ENCODE peak calls at places on chromosomes 11 and 22, in four cellular contexts. One of them, this sample, is unnamed.

GRCh38 chr11:33742249-33742851 is 6.1 kb upstream of the CD59 start:
- DNase-seq in H1: no peak
- DNase-seq in neuronal stem cell: no peak
- DNase-seq in H9: no peak
- DNase-seq in this sample: peak

GRCh38 chr22:39617761-39618757 is 47.5 kb downstream of the CACNA1I start:
- DNase-seq in H1: no peak
- DNase-seq in neuronal stem cell: no peak
- DNase-seq in H9: no peak
- DNase-seq in this sample: no peak

GRCh38 chr22:18078329-18079041 is 695 bp downstream of the PEX26 start:
- DNase-seq in H1: no peak
- DNase-seq in neuronal stem cell: no peak
- DNase-seq in H9: peak
- DNase-seq in this sample: peak

GRCh38 chr11:17371614-17372013 is 16.8 kb downstream of the KCNJ11 start:
- DNase-seq in H1: no peak
- DNase-seq in neuronal stem cell: no peak
- DNase-seq in H9: no peak
- DNase-seq in this sample: peak

GRCh38 chr22:24093855-24094254 is 82.8 kb downstream of the CABIN1 start:
- DNase-seq in H1: no peak
- DNase-seq in neuronal stem cell: no peak
- DNase-seq in H9: no peak
- DNase-seq in this sample: no peak

GRCh38 chr22:44133161-44133560 is 47.6 kb upstream of the PARVG start:
- DNase-seq in H1: no peak
- DNase-seq in neuronal stem cell: no peak
- DNase-seq in H9: no peak
- DNase-seq in this sample: no peak

GRCh38 chr22:46287873-46288751 is 8.6 kb upstream of the GTSE1 start:
- DNase-seq in H1: no peak
- DNase-seq in neuronal stem cell: no peak
- DNase-seq in H9: no peak
- DNase-seq in this sample: no peak

GRCh38 chr11:65182258-65183170 is 786 bp downstream of the CAPN1 start:
- DNase-seq in H1: no peak
- DNase-seq in neuronal stem cell: no peak
- DNase-seq in H9: peak
- DNase-seq in this sample: peak

GRCh38 chr11:120714448-120714847 is 202.9 kb downstream of the GRIK4 start:
- DNase-seq in H1: no peak
- DNase-seq in neuronal stem cell: no peak
- DNase-seq in H9: no peak
- DNase-seq in this sample: peak

GRCh38 chr11:78419327-78419726 is 1.7 kb upstream of the GAB2 start:
- DNase-seq in H1: no peak
- DNase-seq in neuronal stem cell: no peak
- DNase-seq in H9: no peak
- DNase-seq in this sample: peak

GRCh38 chr22:33034753-33035152 is 23.4 kb downstream of the SYN3 start:
- DNase-seq in H1: no peak
- DNase-seq in neuronal stem cell: no peak
- DNase-seq in H9: peak
- DNase-seq in this sample: no peak

GRCh38 chr11:69369945-69370344 is 76.0 kb downstream of the MYEOV start:
- DNase-seq in H1: no peak
- DNase-seq in neuronal stem cell: no peak
- DNase-seq in H9: no peak
- DNase-seq in this sample: no peak

GRCh38 chr11:119101367-119101758 is 290 bp downstream of the DPAGT1 start:
- DNase-seq in H1: no peak
- DNase-seq in neuronal stem cell: no peak
- DNase-seq in H9: peak
- DNase-seq in this sample: no peak

GRCh38 chr11:119101759-119102423 is at the start of gene DPAGT1:
- DNase-seq in H1: peak
- DNase-seq in neuronal stem cell: peak
- DNase-seq in H9: peak
- DNase-seq in this sample: peak

GRCh38 chr11:119099707-119100106 is 1.9 kb downstream of the DPAGT1 start:
- DNase-seq in H1: no peak
- DNase-seq in neuronal stem cell: no peak
- DNase-seq in H9: no peak
- DNase-seq in this sample: no peak

GRCh38 chr11:119100960-119101349 is 698 bp downstream of the DPAGT1 start:
- DNase-seq in H1: no peak
- DNase-seq in neuronal stem cell: no peak
- DNase-seq in H9: no peak
- DNase-seq in this sample: no peak

GRCh38 chr11:119100246-119100959 is 1.2 kb downstream of the DPAGT1 start:
- DNase-seq in H1: no peak
- DNase-seq in neuronal stem cell: no peak
- DNase-seq in H9: no peak
- DNase-seq in this sample: peak
- H3K4ac ChIP-seq in H1: peak
- H3K4ac ChIP-seq in neuronal stem cell: no peak
- H3K4ac ChIP-seq in H9: no peak
- H3K4ac ChIP-seq in this sample: peak

DNA sequence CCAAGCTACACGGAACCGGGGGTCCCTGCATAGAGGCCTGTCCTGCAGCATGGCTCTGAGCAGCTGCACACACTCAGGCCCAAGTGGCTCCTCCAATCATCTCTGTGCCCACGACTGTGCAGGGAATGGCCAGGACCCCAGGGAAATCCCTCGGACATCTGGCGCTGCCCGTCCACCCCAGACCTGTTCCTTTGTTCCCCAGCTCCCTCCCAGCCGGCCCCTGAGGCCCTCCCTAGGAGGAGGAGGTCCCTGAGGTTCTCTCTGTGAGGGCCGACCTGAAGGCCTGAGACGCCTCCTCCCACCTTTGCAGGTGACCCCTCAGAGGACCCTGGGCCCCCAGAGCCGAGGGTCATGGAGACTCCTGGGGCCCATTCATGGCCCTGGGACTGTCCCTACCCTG is 1.1 kb downstream of the MLC1 start:
- DNase-seq in H1: no peak
- DNase-seq in neuronal stem cell: no peak
- DNase-seq in H9: no peak
- DNase-seq in this sample: no peak
- H2BK12ac ChIP-seq in H1: peak
- H2BK12ac ChIP-seq in neuronal stem cell: peak
- H2BK12ac ChIP-seq in H9: no peak
- H2BK12ac ChIP-seq in this sample: no peak

GRCh38 chr11:114442559-114442958 is 3.3 kb downstream of the REXO2 start:
- DNase-seq in H1: no peak
- DNase-seq in neuronal stem cell: no peak
- DNase-seq in H9: no peak
- DNase-seq in this sample: no peak

GRCh38 chr11:114448749-114449484 is 9.7 kb downstream of the REXO2 start:
- DNase-seq in H1: no peak
- DNase-seq in neuronal stem cell: no peak
- DNase-seq in H9: no peak
- DNase-seq in this sample: peak

GRCh38 chr11:114441921-114442320 is 2.7 kb downstream of the REXO2 start:
- DNase-seq in H1: no peak
- DNase-seq in neuronal stem cell: no peak
- DNase-seq in H9: no peak
- DNase-seq in this sample: no peak

GRCh38 chr11:114447892-114448291 is 8.6 kb downstream of the REXO2 start:
- DNase-seq in H1: no peak
- DNase-seq in neuronal stem cell: no peak
- DNase-seq in H9: no peak
- DNase-seq in this sample: peak

DNA sequence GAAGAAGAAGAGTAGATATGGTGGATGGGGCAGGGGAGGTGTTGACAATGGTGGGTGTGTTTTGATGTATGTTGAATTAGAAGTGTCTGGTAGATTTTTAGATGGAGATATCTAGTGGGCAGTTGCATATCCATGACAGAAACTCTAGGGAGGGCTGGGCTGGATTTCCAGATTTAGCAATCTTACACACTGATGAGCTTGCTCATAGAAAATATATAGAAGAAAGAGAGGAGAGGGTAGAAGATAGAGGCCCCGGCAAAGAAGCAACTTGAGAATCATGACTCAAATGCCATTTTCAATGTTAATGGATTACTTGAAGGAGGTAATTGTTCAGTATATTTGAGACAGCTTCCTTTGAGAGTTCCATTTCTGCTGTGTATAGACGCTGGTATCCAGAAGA is 8.2 kb downstream of the REXO2 start:
- DNase-seq in H1: no peak
- DNase-seq in neuronal stem cell: no peak
- DNase-seq in H9: no peak
- DNase-seq in this sample: no peak
- H2BK15ac ChIP-seq in H1: no peak
- H2BK15ac ChIP-seq in neuronal stem cell: no peak
- H2BK15ac ChIP-seq in H9: no peak
- H2BK15ac ChIP-seq in this sample: no peak

DNA sequence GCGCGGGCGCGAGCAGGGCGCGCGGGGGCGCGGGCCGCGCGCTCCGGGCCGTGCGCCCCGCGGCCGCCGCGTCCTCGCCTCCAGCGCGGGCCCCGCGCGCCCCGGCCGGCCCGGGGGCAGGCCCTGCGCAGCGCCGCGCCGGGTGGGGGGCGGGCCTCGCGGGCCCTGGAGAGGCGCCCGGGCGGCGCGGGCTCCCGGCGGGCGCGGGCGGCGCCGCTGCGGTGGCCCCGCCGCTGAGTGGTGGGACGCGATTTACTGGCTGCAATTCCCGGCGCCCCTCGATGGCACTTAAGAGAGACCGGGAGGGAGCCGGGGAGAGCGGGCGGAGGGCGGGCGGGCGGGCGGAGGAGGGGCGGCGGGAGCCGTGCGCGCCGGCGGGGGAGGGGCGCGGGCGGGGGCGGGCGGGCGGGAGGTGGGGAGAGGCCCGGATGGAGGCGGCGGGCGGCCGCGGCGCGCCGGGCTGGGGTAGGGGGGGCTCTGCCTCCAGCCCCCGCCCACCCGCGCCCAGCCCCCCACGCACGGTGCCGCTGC is 73.2 kb upstream of the TCF20 start:
- DNase-seq in H1: no peak
- DNase-seq in neuronal stem cell: no peak
- DNase-seq in H9: no peak
- DNase-seq in this sample: no peak
- H3K4ac ChIP-seq in H1: no peak
- H3K4ac ChIP-seq in neuronal stem cell: no peak
- H3K4ac ChIP-seq in H9: no peak
- H3K4ac ChIP-seq in this sample: no peak

DNA sequence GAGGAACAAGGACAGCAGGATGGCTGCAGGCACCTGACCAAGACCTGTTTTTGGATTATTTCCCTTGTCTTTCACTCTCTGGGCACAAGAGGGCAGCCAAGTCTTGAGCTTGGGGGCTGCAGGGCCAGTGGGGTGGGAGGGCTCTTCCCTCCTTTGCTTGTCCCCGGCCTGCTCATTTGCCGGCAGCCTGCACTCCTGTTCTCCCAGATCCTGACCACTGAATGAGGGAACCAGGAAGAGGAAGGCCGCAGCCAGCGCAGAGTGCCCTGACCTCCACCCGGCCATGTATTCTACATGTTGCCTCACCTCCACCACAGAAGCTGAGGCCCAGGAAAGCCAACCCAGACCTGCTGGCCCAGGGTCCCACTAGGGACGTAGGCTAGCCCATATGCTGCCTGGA is 15.5 kb upstream of the NNMT start:
- DNase-seq in H1: peak
- DNase-seq in neuronal stem cell: peak
- DNase-seq in H9: peak
- DNase-seq in this sample: peak
- H2BK12ac ChIP-seq in H1: peak
- H2BK12ac ChIP-seq in neuronal stem cell: no peak
- H2BK12ac ChIP-seq in H9: no peak
- H2BK12ac ChIP-seq in this sample: peak

GRCh38 chr22:36029406-36029755 is 757 bp upstream of the RBFOX2 start:
- DNase-seq in H1: no peak
- DNase-seq in neuronal stem cell: no peak
- DNase-seq in H9: no peak
- DNase-seq in this sample: no peak

GRCh38 chr22:36027960-36028645 is 521 bp downstream of the RBFOX2 start:
- DNase-seq in H1: no peak
- DNase-seq in neuronal stem cell: peak
- DNase-seq in H9: no peak
- DNase-seq in this sample: no peak

GRCh38 chr22:36028646-36029405 is at the start of gene RBFOX2:
- DNase-seq in H1: peak
- DNase-seq in neuronal stem cell: peak
- DNase-seq in H9: peak
- DNase-seq in this sample: peak

GRCh38 chr22:36026741-36027140 is 1.9 kb downstream of the RBFOX2 start:
- DNase-seq in H1: no peak
- DNase-seq in neuronal stem cell: no peak
- DNase-seq in H9: no peak
- DNase-seq in this sample: peak

GRCh38 chr22:36027579-36027959 is 1.1 kb downstream of the RBFOX2 start:
- DNase-seq in H1: no peak
- DNase-seq in neuronal stem cell: no peak
- DNase-seq in H9: no peak
- DNase-seq in this sample: peak
- H2BK15ac ChIP-seq in H1: no peak
- H2BK15ac ChIP-seq in neuronal stem cell: no peak
- H2BK15ac ChIP-seq in H9: no peak
- H2BK15ac ChIP-seq in this sample: no peak